ENCODE peak calls at places on chromosomes 3 and 15, in nine cellular contexts. R is posterior vena cava, X is GM04504, H is transverse colon, D is HEK293T, B is brain microvascular endothelial cell, Q is fibroblast of mammary gland, V is activated T-helper 1 cell treated with Interleukin-2 at 50 U/mL for 16 hours, O is NCI-H69. U is an unnamed sample.

GRCh38 chr15:75188499-75188898 is 13.2 kb upstream of the C15orf39 start:
- DNase-seq in X (no peak), V (no peak), D (no peak), O (no peak), H (no peak), R (no peak), Q (no peak), B (no peak), U (no peak)

GRCh38 chr15:101127503-101128076 is 124.3 kb downstream of the CHSY1 start:
- DNase-seq in V (no peak), O (peak; percentile 98), X (peak; percentile 92), R (peak; percentile 92), Q (peak; percentile 97), B (peak; percentile 95), D (peak; percentile 51), H (peak; percentile 75), U (peak; percentile 87)

GRCh38 chr3:127072971-127073851 is 90.3 kb downstream of the PLXNA1 start:
- DNase-seq in O (no peak), X (no peak), D (no peak), Q (no peak), R (peak; percentile 71), V (no peak), B (no peak), H (no peak), U (no peak)

GRCh38 chr15:47870956-47871625 is 153.8 kb downstream of the SEMA6D start:
- DNase-seq in D (no peak), R (no peak), O (peak; percentile 100), Q (peak; percentile 78), V (no peak), B (peak; percentile 72), H (no peak), X (peak; percentile 44), U (no peak)

GRCh38 chr15:62248277-62248974 is 83.3 kb upstream of the C2CD4B start:
- DNase-seq in Q (no peak), V (no peak), R (no peak), D (no peak), O (peak; percentile 17), B (no peak), X (no peak), H (no peak), U (no peak)

GRCh38 chr3:190150681-190151080 is 30.0 kb upstream of the P3H2 start:
- DNase-seq in B (no peak), Q (no peak), R (no peak), X (no peak), D (no peak), H (no peak), O (no peak), V (no peak), U (no peak)

GRCh38 chr3:45347329-45348000 is 40.9 kb upstream of the LARS2 start:
- DNase-seq in X (no peak), D (no peak), O (no peak), H (no peak), Q (no peak), B (no peak), V (no peak), R (no peak), U (no peak)

GRCh38 chr15:51283026-51283425 is 55.4 kb downstream of the CYP19A1 start:
- DNase-seq in X (no peak), B (no peak), O (no peak), V (no peak), H (no peak), R (no peak), Q (no peak), D (no peak), U (peak; percentile 50)